ENCODE peak calls at places on chromosomes 5 and 9, in nine cellular contexts. U, K, I, J, X, Y, G, F and L are unnamed samples.

GRCh38 chr5:180072556-180072955 is 997 bp upstream of the RNF130 start:
- DNase-seq in U (no peak), K (no peak), I (no peak), J (no peak), X (no peak), Y (no peak), G (no peak), F (no peak), L (no peak)

GRCh38 chr5:4734348-4734747 is 405.8 kb upstream of the ADAMTS16 start:
- DNase-seq in U (no peak), K (no peak), I (no peak), J (no peak), X (no peak), Y (no peak), G (no peak), F (no peak), L (no peak)

GRCh38 chr5:133333561-133334150 is 278.7 kb downstream of the FSTL4 start:
- DNase-seq in U (no peak), K (no peak), I (no peak), J (no peak), X (no peak), Y (no peak), G (peak; percentile 33), F (no peak), L (no peak)

GRCh38 chr5:59133801-59134261 is 551.0 kb downstream of the RAB3C start:
- DNase-seq in U (peak; percentile 47), K (no peak), I (no peak), J (peak; percentile 75), X (no peak), Y (no peak), G (no peak), F (no peak), L (no peak)

GRCh38 chr5:72693001-72693442 is 123.4 kb upstream of the TNPO1 start:
- DNase-seq in U (no peak), K (no peak), I (no peak), J (peak; percentile 15), X (no peak), Y (peak; percentile 53), G (no peak), F (no peak), L (no peak)

GRCh38 chr5:51386916-51387853 is 3.9 kb downstream of the ISL1 start:
- DNase-seq in U (peak; percentile 31), K (peak; percentile 69), I (no peak), J (no peak), X (no peak), Y (no peak), G (peak; percentile 68), F (no peak), L (no peak)

GRCh38 chr9:6080154-6080716 is 64.8 kb upstream of the RANBP6 start:
- DNase-seq in U (peak; percentile 89), K (peak; percentile 76), I (peak; percentile 75), J (peak; percentile 94), X (peak; percentile 81), Y (peak; percentile 100), G (peak; percentile 93), F (peak; percentile 66), L (peak; percentile 56)

GRCh38 chr5:132065351-132065937 is 5.0 kb downstream of the IL3 start:
- DNase-seq in U (peak; percentile 68), K (peak; percentile 22), I (no peak), J (peak; percentile 90), X (peak; percentile 48), Y (peak; percentile 78), G (peak; percentile 56), F (peak; percentile 58), L (no peak)

GRCh38 chr5:145681686-145682085 is 153.5 kb downstream of the PRELID2 start:
- DNase-seq in U (peak; percentile 79), K (peak; percentile 34), I (peak; percentile 11), J (peak; percentile 72), X (no peak), Y (peak; percentile 94), G (no peak), F (peak; percentile 9), L (no peak)

GRCh38 chr5:81313278-81313677 is 11.9 kb downstream of the ZCCHC9 start:
- DNase-seq in U (no peak), K (no peak), I (no peak), J (no peak), X (no peak), Y (no peak), G (no peak), F (no peak), L (no peak)

GRCh38 chr5:144102361-144102760 is 68.1 kb downstream of the YIPF5 start:
- DNase-seq in U (no peak), K (no peak), I (no peak), J (no peak), X (no peak), Y (no peak), G (no peak), F (no peak), L (no peak)

GRCh38 chr9:111349766-111350165 is 19.7 kb upstream of the OR2K2 start:
- DNase-seq in U (no peak), K (peak; percentile 7), I (no peak), J (no peak), X (no peak), Y (no peak), G (no peak), F (no peak), L (no peak)

GRCh38 chr9:87276327-87276841 is 221.3 kb upstream of the DAPK1 start:
- DNase-seq in U (no peak), K (no peak), I (no peak), J (peak; percentile 71), X (no peak), Y (no peak), G (no peak), F (no peak), L (no peak)

GRCh38 chr5:91212336-91213092 is 170.6 kb downstream of the ARRDC3 start:
- DNase-seq in U (no peak), K (no peak), I (no peak), J (peak; percentile 75), X (no peak), Y (peak; percentile 32), G (peak; percentile 70), F (no peak), L (peak; percentile 4)

GRCh38 chr9:135961811-135962695 is 880 bp upstream of the UBAC1 start:
- DNase-seq in U (no peak), K (peak; percentile 53), I (no peak), J (no peak), X (no peak), Y (peak; percentile 60), G (no peak), F (no peak), L (no peak)

GRCh38 chr5:100792781-100793180 is 110.3 kb downstream of the ST8SIA4 start:
- DNase-seq in U (no peak), K (no peak), I (no peak), J (no peak), X (no peak), Y (no peak), G (no peak), F (no peak), L (no peak)

GRCh38 chr5:5229405-5229804 is 89.3 kb downstream of the ADAMTS16 start:
- DNase-seq in U (no peak), K (no peak), I (no peak), J (no peak), X (no peak), Y (no peak), G (no peak), F (no peak), L (no peak)

GRCh38 chr5:78896128-78896527 is 89.0 kb downstream of the ARSB start:
- DNase-seq in U (peak; percentile 18), K (no peak), I (no peak), J (peak; percentile 62), X (no peak), Y (no peak), G (no peak), F (no peak), L (no peak)

GRCh38 chr5:134763221-134763620 is 4.6 kb downstream of the DDX46 start:
- DNase-seq in U (no peak), K (no peak), I (no peak), J (no peak), X (no peak), Y (no peak), G (no peak), F (no peak), L (no peak)

GRCh38 chr5:108743344-108743743 is 4.4 kb upstream of the FER start:
- DNase-seq in U (no peak), K (no peak), I (no peak), J (peak; percentile 38), X (no peak), Y (no peak), G (no peak), F (no peak), L (no peak)